ENCODE peak calls at places on chromosomes 13 and 19, in four cellular contexts. O, Z, Y and B are unnamed samples.

GRCh38 chr19:43406297-43406696 is 8.4 kb upstream of the TEX101 start:
- DNase-seq in O (no peak), Y (peak; percentile 67), Z (no peak), B (no peak)

GRCh38 chr19:49801401-49801888 is 11.6 kb downstream of the FUZ start:
- DNase-seq in Y (no peak), O (no peak), Z (no peak), B (no peak)

GRCh38 chr19:45766919-45767346 is 2.1 kb downstream of the SIX5 start:
- DNase-seq in Z (no peak), Y (no peak), O (peak; percentile 81), B (no peak)

GRCh38 chr13:28557725-28558124 is 62.8 kb upstream of the FLT1 start:
- DNase-seq in Z (no peak), O (no peak), Y (no peak), B (no peak)

GRCh38 chr13:41622545-41623429 is 165.4 kb downstream of the RGCC start:
- DNase-seq in Z (no peak), O (no peak), Y (no peak), B (no peak)

GRCh38 chr19:49433240-49433901 is 8.0 kb downstream of the SLC17A7 start:
- DNase-seq in Y (no peak), Z (no peak), O (peak; percentile 47), B (no peak)

GRCh38 chr13:39417131-39417530 is 185.9 kb downstream of the LHFPL6 start:
- DNase-seq in Y (peak; percentile 45), Z (no peak), O (no peak), B (no peak)

GRCh38 chr19:30733826-30734550 is 361.8 kb downstream of the ZNF536 start:
- DNase-seq in Y (no peak), Z (no peak), O (no peak), B (no peak)

GRCh38 chr19:13428352-13428751 is 77.9 kb downstream of the CACNA1A start:
- DNase-seq in O (no peak), Z (no peak), Y (peak; percentile 38), B (no peak)

GRCh38 chr13:44052843-44053607 is 173.3 kb downstream of the LACC1 start:
- DNase-seq in O (peak; percentile 71), Y (peak; percentile 42), Z (no peak), B (no peak)

GRCh38 chr19:29329460-29330134 is 116.6 kb upstream of the UQCRFS1 start:
- DNase-seq in O (no peak), Y (peak; percentile 81), Z (no peak), B (no peak)

GRCh38 chr13:84405286-84405685 is 523.0 kb upstream of the SLITRK1 start:
- DNase-seq in O (no peak), Y (no peak), Z (no peak), B (no peak)

GRCh38 chr19:16160943-16161560 is 12.3 kb downstream of the CIB3 start:
- DNase-seq in Z (peak; percentile 54), O (no peak), Y (no peak), B (no peak)

GRCh38 chr13:65926750-65927171 is 1303.4 kb downstream of the PCDH9 start:
- DNase-seq in O (no peak), Z (peak; percentile 0), Y (peak; percentile 79), B (no peak)

GRCh38 chr19:38769635-38770211 is 3.6 kb downstream of the LGALS7 start:
- DNase-seq in Y (peak; percentile 85), Z (peak; percentile 77), O (peak; percentile 98), B (peak; percentile 88)

GRCh38 chr19:4653793-4654436 is 14.6 kb downstream of the TNFAIP8L1 start:
- DNase-seq in Y (no peak), O (no peak), Z (no peak), B (no peak)

DNA sequence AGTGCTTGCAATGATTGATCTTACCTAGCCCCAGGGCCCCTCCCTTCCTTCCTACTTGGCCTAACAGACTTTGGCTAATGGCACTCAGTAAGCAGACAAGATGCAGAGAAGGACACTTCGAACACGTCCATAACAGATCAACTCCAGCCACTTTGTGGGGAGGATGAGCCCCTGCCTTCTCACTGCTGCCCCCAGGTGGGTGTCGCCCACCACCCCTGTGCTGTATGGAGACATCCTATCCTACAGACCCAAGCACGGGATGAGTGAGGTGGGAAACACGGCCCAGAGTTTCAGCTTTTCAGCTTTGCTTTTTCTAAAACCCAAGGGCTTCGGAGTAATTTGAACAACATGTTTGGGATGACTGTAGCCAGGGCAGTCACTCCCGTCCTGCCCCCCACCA is 5.5 kb downstream of the SLC7A1 start:
- DNase-seq in O (no peak), Y (peak; percentile 61), Z (no peak), B (no peak)
- TF ChIP-seq CTCF in O (no peak), Y (peak; percentile 61), Z (no peak), B (no peak)

GRCh38 chr13:113534236-113534860 is 43.8 kb upstream of the DCUN1D2 start:
- DNase-seq in Z (no peak), Y (peak; percentile 11), O (peak; percentile 37), B (no peak)
- TF ChIP-seq CTCF in Z (no peak), Y (no peak), O (no peak), B (no peak)

GRCh38 chr19:44585371-44586141 is 27.8 kb upstream of the IGSF23 start:
- DNase-seq in Y (no peak), Z (no peak), O (no peak), B (no peak)
- TF ChIP-seq CTCF in Y (no peak), Z (peak; percentile 30), O (no peak), B (no peak)

GRCh38 chr13:101785858-101786257 is 333.4 kb downstream of the ITGBL1 start:
- DNase-seq in Z (peak; percentile 17), O (no peak), Y (peak; percentile 72), B (no peak)
- TF ChIP-seq CTCF in Z (peak; percentile 29), O (no peak), Y (peak; percentile 72), B (no peak)